ENCODE peak calls at places on chromosomes 12 and 14, in six cellular contexts. Y is K562, V is H1, K is GM12878, L is HepG2, M is HCT116. B is an unnamed sample.

GRCh38 chr12:72057330-72057911 is 118.8 kb downstream of the TPH2 start:
- DNase-seq in Y (no peak), V (no peak), K (no peak), L (no peak), M (no peak), B (no peak)

GRCh38 chr14:73753043-73753886 is 39.1 kb upstream of the PNMA1 start:
- DNase-seq in Y (peak), V (no peak), K (no peak), L (peak), M (no peak), B (no peak)

GRCh38 chr14:72646861-72647528 is 246.9 kb downstream of the DPF3 start:
- DNase-seq in Y (no peak), V (no peak), K (no peak), L (no peak), M (no peak), B (no peak)

GRCh38 chr14:91373591-91374245 is 43.9 kb downstream of the CCDC88C start:
- DNase-seq in Y (no peak), V (no peak), K (peak), L (no peak), M (no peak), B (no peak)

GRCh38 chr12:68207276-68207675 is 18.3 kb downstream of the IL26 start:
- DNase-seq in Y (no peak), V (no peak), K (no peak), L (no peak), M (no peak), B (no peak)

GRCh38 chr12:31005256-31005943 is 68.3 kb upstream of the DDX11 start:
- DNase-seq in Y (no peak), V (no peak), K (no peak), L (no peak), M (no peak), B (no peak)

GRCh38 chr12:3520168-3520567 is 29.2 kb downstream of the PRMT8 start:
- DNase-seq in Y (no peak), V (no peak), K (no peak), L (no peak), M (no peak), B (no peak)

GRCh38 chr14:80602931-80603330 is 338.6 kb downstream of the CEP128 start:
- DNase-seq in Y (no peak), V (no peak), K (no peak), L (no peak), M (no peak), B (no peak)

GRCh38 chr12:116604151-116604550 is 45.0 kb downstream of the MAP1LC3B2 start:
- DNase-seq in Y (no peak), V (no peak), K (no peak), L (no peak), M (no peak), B (peak)

GRCh38 chr12:60174914-60175313 is 579.1 kb downstream of the SLC16A7 start:
- DNase-seq in Y (no peak), V (no peak), K (no peak), L (no peak), M (no peak), B (no peak)

GRCh38 chr14:55301722-55302121 is 30.5 kb downstream of the FBXO34 start:
- DNase-seq in Y (peak), V (no peak), K (no peak), L (peak), M (no peak), B (no peak)

GRCh38 chr12:48143898-48144297 is 13.4 kb downstream of the ASB8 start:
- DNase-seq in Y (no peak), V (no peak), K (no peak), L (no peak), M (no peak), B (no peak)

GRCh38 chr12:62438098-62438692 is 28.4 kb upstream of the MON2 start:
- DNase-seq in Y (peak), V (no peak), K (peak), L (peak), M (peak), B (peak)

GRCh38 chr12:110247340-110248095 is 33.5 kb upstream of the ATP2A2 start:
- DNase-seq in Y (no peak), V (no peak), K (no peak), L (peak), M (no peak), B (no peak)

GRCh38 chr12:87413784-87414183 is 615.4 kb downstream of the C12orf50 start:
- DNase-seq in Y (no peak), V (no peak), K (no peak), L (no peak), M (no peak), B (peak)

GRCh38 chr12:40202095-40203059 is 22.4 kb upstream of the LRRK2 start:
- DNase-seq in Y (no peak), V (no peak), K (no peak), L (no peak), M (no peak), B (no peak)

GRCh38 chr12:44873898-44874297 is 2.2 kb downstream of the NELL2 start:
- DNase-seq in Y (no peak), V (no peak), K (no peak), L (no peak), M (peak), B (no peak)

GRCh38 chr12:32828552-32828951 is 68.0 kb downstream of the PKP2 start:
- DNase-seq in Y (no peak), V (no peak), K (no peak), L (no peak), M (no peak), B (no peak)

DNA sequence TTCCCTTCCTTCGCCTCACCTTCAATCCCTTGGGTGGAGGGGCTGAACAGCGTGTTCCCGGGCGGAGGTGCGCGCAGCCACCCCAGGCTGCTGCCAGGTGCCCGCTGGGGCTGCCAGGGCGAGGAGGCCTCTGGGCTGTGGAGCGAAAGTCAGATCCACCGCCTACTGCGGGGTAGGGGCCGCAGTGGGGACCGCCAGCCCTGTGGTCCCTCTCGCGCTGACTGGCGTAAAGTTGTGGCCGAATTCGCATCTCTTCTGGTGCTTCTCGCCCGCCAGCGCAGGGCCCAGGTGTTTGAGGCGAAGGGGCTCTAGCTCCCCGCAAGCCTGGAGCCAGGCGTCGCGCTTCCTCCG is 6.9 kb upstream of the HOXC4 start:
- DNase-seq in Y (no peak), V (no peak), K (no peak), L (no peak), M (no peak), B (no peak)
- TF ChIP-seq EZH2 in Y (no peak), V (no peak), K (peak), L (no peak), M (no peak), B (no peak)

GRCh38 chr12:101612162-101612916 is 17.6 kb downstream of the MYBPC1 start:
- DNase-seq in Y (no peak), V (no peak), K (no peak), L (no peak), M (no peak), B (no peak)
- TF ChIP-seq POLR2AphosphoS5 in Y (no peak), V (no peak), K (no peak), L (no peak), M (no peak), B (no peak)

GRCh38 chr14:89428556-89429196 is 11.6 kb upstream of the FOXN3 start:
- DNase-seq in Y (no peak), V (no peak), K (no peak), L (no peak), M (no peak), B (no peak)
- H3K9ac ChIP-seq in Y (no peak), V (peak), K (peak), L (no peak), M (no peak), B (no peak)

GRCh38 chr12:131052891-131053290 is 99.2 kb downstream of the ADGRD1 start:
- DNase-seq in Y (no peak), V (no peak), K (no peak), L (no peak), M (no peak), B (no peak)

GRCh38 chr12:131055596-131056233 is 102.0 kb downstream of the ADGRD1 start:
- DNase-seq in Y (no peak), V (no peak), K (no peak), L (no peak), M (no peak), B (no peak)

GRCh38 chr12:131053567-131053966 is 99.9 kb downstream of the ADGRD1 start:
- DNase-seq in Y (no peak), V (no peak), K (no peak), L (no peak), M (no peak), B (no peak)

GRCh38 chr12:131055093-131055465 is 101.4 kb downstream of the ADGRD1 start:
- DNase-seq in Y (no peak), V (no peak), K (no peak), L (no peak), M (no peak), B (no peak)

GRCh38 chr12:131054345-131055092 is 100.8 kb downstream of the ADGRD1 start:
- DNase-seq in Y (no peak), V (no peak), K (no peak), L (no peak), M (no peak), B (no peak)
- TF ChIP-seq EZH2 in Y (no peak), V (no peak), K (no peak), L (no peak), M (no peak), B (peak)

GRCh38 chr14:75864352-75864751 is 117.4 kb downstream of the TGFB3 start:
- DNase-seq in Y (no peak), V (no peak), K (no peak), L (no peak), M (no peak), B (no peak)

GRCh38 chr14:75861161-75861621 is 120.6 kb downstream of the TGFB3 start:
- DNase-seq in Y (peak), V (no peak), K (no peak), L (peak), M (peak), B (no peak)

GRCh38 chr14:75871181-75871880 is 110.5 kb downstream of the TGFB3 start:
- DNase-seq in Y (no peak), V (no peak), K (no peak), L (no peak), M (no peak), B (no peak)

DNA sequence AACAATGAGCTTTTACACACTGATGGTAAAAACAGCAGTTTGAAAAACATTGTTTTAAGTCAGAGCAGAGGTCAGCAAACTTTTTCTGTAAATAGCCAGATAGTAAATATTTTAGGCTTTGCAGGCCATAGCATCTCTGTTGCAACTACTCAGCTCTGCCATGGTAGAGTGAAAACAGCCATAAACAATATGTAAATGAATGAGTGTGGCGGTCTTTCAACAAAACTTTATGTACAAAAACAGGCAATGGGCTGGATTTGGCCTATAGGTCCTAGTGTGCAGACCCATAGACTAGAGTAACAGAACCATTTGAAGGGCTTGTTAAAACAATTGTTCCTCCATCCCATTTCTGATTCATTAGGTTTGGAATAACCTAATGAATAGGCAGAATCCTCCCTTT is 114.8 kb downstream of the TGFB3 start:
- DNase-seq in Y (no peak), V (no peak), K (no peak), L (no peak), M (no peak), B (no peak)
- TF ChIP-seq POLR2AphosphoS5 in Y (no peak), V (no peak), K (no peak), L (no peak), M (no peak), B (no peak)

GRCh38 chr12:51953011-51953568 is 1.6 kb downstream of the ACVR1B start:
- DNase-seq in Y (no peak), V (no peak), K (no peak), L (no peak), M (no peak), B (no peak)
- H3K9ac ChIP-seq in Y (peak), V (no peak), K (no peak), L (peak), M (no peak), B (peak)

GRCh38 chr12:130628304-130628703 is 87.8 kb downstream of the RIMBP2 start:
- DNase-seq in Y (no peak), V (no peak), K (no peak), L (no peak), M (no peak), B (no peak)
- TF ChIP-seq EZH2 in Y (no peak), V (no peak), K (no peak), L (no peak), M (no peak), B (no peak)

GRCh38 chr14:22839159-22839779 is 2.9 kb downstream of the MMP14 start:
- DNase-seq in Y (no peak), V (no peak), K (no peak), L (no peak), M (no peak), B (no peak)

GRCh38 chr14:22843123-22843925 is 6.9 kb downstream of the MMP14 start:
- DNase-seq in Y (no peak), V (no peak), K (no peak), L (no peak), M (no peak), B (no peak)

GRCh38 chr14:22841311-22841710 is 4.9 kb downstream of the MMP14 start:
- DNase-seq in Y (no peak), V (no peak), K (no peak), L (no peak), M (no peak), B (no peak)

GRCh38 chr14:22842211-22843122 is 6.1 kb downstream of the MMP14 start:
- DNase-seq in Y (no peak), V (no peak), K (no peak), L (no peak), M (no peak), B (no peak)

DNA sequence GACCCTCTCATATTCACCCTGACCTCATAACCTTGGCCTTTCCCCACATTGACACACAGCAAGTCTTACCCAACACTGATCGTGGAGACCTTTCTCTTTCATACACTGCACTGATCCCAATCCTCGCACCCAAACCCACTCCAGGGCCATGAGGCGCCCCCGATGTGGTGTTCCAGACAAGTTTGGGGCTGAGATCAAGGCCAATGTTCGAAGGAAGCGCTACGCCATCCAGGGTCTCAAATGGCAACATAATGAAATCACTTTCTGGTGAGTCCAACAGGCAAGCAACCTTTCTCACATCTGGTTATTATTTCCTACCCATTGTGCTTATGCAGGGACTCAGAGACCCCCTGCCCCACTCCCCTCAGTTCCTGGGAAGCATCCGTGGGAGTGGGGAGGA is 5.4 kb downstream of the MMP14 start:
- DNase-seq in Y (no peak), V (no peak), K (no peak), L (no peak), M (no peak), B (no peak)
- TF ChIP-seq POLR2AphosphoS5 in Y (no peak), V (no peak), K (no peak), L (no peak), M (no peak), B (no peak)

B was measured in SK-N-MC.